ENCODE peak calls at places on chromosomes 6 and 20, in six cellular contexts. I is astrocyte of the cerebellum, Q is upper lobe of left lung, O is ascending aorta, P is progenitor cell of endocrine pancreas, W is GM10248. R is an unnamed sample.

GRCh38 chr6:29926795-29927427 is 15.4 kb upstream of the HLA-A start:
- DNase-seq in I (peak), Q (peak), O (peak), P (no peak), W (peak), R (peak)

GRCh38 chr6:89853068-89853467 is 23.4 kb downstream of the CASP8AP2 start:
- DNase-seq in I (peak), Q (no peak), O (no peak), P (no peak), W (no peak), R (no peak)

GRCh38 chr6:161246725-161247124 is 27.1 kb downstream of the AGPAT4 start:
- DNase-seq in I (no peak), Q (no peak), O (no peak), P (no peak), W (no peak), R (no peak)

GRCh38 chr6:136409598-136409997 is 120.0 kb upstream of the BCLAF1 start:
- DNase-seq in I (no peak), Q (no peak), O (no peak), P (no peak), W (no peak), R (no peak)

GRCh38 chr20:62136283-62137091 is 6.7 kb downstream of the PSMA7 start:
- DNase-seq in I (no peak), Q (peak), O (peak), P (peak), W (peak), R (peak)

GRCh38 chr20:6152777-6153176 is 29.9 kb upstream of the FERMT1 start:
- DNase-seq in I (no peak), Q (no peak), O (no peak), P (no peak), W (no peak), R (no peak)

GRCh38 chr6:36329798-36330291 is 6.8 kb downstream of the BNIP5 start:
- DNase-seq in I (no peak), Q (peak), O (no peak), P (no peak), W (no peak), R (no peak)

GRCh38 chr6:157778719-157779118 is 44.3 kb upstream of the SNX9 start:
- DNase-seq in I (no peak), Q (no peak), O (no peak), P (no peak), W (no peak), R (no peak)

GRCh38 chr6:166306378-166307081 is 1.7 kb downstream of the PRR18 start:
- DNase-seq in I (no peak), Q (peak), O (no peak), P (no peak), W (no peak), R (no peak)

GRCh38 chr6:9611016-9611415 is 803.9 kb downstream of the TFAP2A start:
- DNase-seq in I (no peak), Q (no peak), O (no peak), P (no peak), W (no peak), R (no peak)

GRCh38 chr6:20866038-20866437 is 331.8 kb downstream of the CDKAL1 start:
- DNase-seq in I (no peak), Q (no peak), O (no peak), P (no peak), W (no peak), R (no peak)

GRCh38 chr20:60104980-60105379 is 146.8 kb downstream of the CDH26 start:
- DNase-seq in I (no peak), Q (no peak), O (no peak), P (no peak), W (no peak), R (no peak)

GRCh38 chr20:20552076-20552475 is 160.4 kb downstream of the RALGAPA2 start:
- DNase-seq in I (no peak), Q (no peak), O (no peak), P (no peak), W (no peak), R (no peak)

GRCh38 chr20:37108676-37109075 is 12.9 kb upstream of the RBL1 start:
- DNase-seq in I (no peak), Q (no peak), O (no peak), P (no peak), W (no peak), R (no peak)

GRCh38 chr6:136582702-136583471 is 32.7 kb upstream of the MAP7 start:
- DNase-seq in I (peak), Q (no peak), O (no peak), P (no peak), W (no peak), R (no peak)

GRCh38 chr20:23008673-23009072 is 26.4 kb upstream of the SSTR4 start:
- DNase-seq in I (no peak), Q (no peak), O (no peak), P (no peak), W (no peak), R (no peak)

GRCh38 chr20:32440069-32440757 is 82.1 kb downstream of the ASXL1 start:
- DNase-seq in I (no peak), Q (no peak), O (no peak), P (no peak), W (no peak), R (no peak)

DNA sequence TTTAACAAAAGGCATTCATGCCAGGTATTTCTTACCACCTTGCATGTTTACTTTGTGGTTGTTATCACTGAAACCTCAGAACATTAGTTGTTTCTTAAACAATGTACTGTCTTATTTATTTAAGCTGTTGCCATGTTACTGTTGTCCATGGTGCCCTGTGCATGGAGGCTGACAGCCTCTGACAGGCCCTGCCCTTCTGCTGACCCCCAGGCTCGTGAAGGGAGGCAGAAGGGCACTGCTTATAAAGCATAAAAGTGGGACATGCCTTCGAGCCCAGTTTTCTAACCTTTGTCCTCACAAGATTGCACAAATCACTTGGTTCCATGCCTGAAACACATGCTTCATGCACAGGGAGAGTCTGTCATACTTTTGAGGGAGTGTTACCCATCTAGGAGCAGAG is 46.7 kb upstream of the CLIC5 start:
- DNase-seq in I (peak), Q (no peak), O (no peak), P (peak), W (no peak), R (no peak)
- TF ChIP-seq CTCF in I (no peak), Q (no peak), O (no peak), P (no peak), W (no peak), R (no peak)

GRCh38 chr20:3778976-3779375 is 2.3 kb downstream of the SPEF1 start:
- DNase-seq in I (no peak), Q (peak), O (no peak), P (no peak), W (no peak), R (no peak)

GRCh38 chr20:3775457-3775856 is 5.8 kb downstream of the SPEF1 start:
- DNase-seq in I (no peak), Q (no peak), O (no peak), P (no peak), W (no peak), R (no peak)

GRCh38 chr20:3777381-3777725 is 3.9 kb downstream of the SPEF1 start:
- DNase-seq in I (no peak), Q (no peak), O (no peak), P (no peak), W (no peak), R (no peak)

GRCh38 chr20:3781153-3781910 is at the start of gene SPEF1:
- DNase-seq in I (peak), Q (peak), O (peak), P (peak), W (peak), R (no peak)

DNA sequence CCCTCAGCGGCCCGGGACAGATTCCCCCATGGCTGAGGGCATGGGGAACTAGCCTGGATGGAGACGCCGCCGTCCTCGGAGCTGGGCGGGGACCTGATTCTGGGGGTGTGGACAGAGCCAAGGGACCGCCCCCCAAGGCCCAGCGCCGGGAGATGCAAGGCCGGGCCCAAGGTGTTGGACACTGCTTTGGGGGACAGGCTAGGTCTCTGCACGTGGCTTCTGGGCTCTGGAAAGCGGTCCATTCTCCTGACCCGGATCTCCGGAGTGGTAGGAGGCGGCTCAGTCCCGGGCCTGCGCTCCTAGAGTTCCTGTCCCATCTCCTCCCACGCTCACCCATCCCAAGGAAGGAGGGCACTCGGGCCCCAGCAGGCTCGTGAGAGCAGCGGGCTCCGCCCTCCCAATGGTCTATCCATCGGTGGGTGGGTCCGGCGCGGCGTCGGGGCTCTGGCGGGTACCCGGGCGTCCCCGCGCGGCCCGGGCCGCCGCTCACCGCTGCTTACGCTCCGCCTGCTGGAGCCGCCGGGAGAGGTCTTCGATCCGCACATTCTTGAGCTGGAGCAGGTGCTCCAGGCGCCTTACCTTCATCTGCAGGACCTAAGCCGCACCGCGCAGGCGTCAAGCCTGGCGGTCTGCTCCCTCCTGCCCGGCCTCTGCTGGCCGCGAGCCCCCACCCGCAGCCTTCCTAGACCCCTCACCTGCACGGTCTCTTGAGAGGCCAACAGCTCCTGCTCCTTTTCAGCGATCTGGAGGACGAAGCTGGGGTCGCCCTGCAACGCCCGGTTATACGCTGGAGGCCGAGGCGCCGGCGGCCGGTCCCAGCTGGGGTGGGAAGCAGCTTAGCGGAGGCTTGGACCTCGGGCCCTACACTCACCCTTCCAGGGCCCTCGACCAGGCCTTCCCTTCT is 3.3 kb downstream of the SPEF1 start:
- DNase-seq in I (no peak), Q (peak), O (peak), P (peak), W (peak), R (peak)
- TF ChIP-seq CTCF in I (no peak), Q (no peak), O (no peak), P (no peak), W (no peak), R (no peak)

GRCh38 chr6:158818008-158818579 is 1.1 kb downstream of the EZR start:
- DNase-seq in I (no peak), Q (peak), O (peak), P (peak), W (peak), R (peak)
- TF ChIP-seq CTCF in I (no peak), Q (peak), O (no peak), P (no peak), W (no peak), R (no peak)

GRCh38 chr20:44448753-44449546 is 26.7 kb upstream of the TTPAL start:
- DNase-seq in I (no peak), Q (no peak), O (no peak), P (no peak), W (peak), R (no peak)
- TF ChIP-seq CTCF in I (no peak), Q (no peak), O (no peak), P (peak), W (peak), R (no peak)

DNA sequence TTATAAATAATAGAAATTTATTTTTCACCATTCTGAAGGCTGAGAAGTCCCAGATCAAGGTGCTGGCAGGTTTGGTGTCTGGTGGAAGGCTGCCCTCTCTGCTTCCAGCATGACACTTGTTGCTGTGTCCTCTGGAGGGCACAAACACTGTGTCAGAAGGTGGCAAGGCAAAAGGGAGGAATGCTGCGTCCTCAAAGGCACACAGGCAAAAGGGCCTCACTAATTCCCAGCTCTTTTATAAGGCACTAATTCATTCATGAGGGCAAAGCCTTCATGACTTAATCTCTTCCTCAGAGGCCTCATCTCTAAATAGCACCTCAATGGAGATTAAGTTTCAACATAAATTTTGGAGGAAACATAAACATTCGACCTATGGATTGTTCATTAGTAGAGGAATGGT is 209.5 kb upstream of the SMLR1 start:
- DNase-seq in I (no peak), Q (no peak), O (no peak), P (no peak), W (no peak), R (no peak)
- TF ChIP-seq CTCF in I (no peak), Q (no peak), O (no peak), P (no peak), W (no peak), R (no peak)

DNA sequence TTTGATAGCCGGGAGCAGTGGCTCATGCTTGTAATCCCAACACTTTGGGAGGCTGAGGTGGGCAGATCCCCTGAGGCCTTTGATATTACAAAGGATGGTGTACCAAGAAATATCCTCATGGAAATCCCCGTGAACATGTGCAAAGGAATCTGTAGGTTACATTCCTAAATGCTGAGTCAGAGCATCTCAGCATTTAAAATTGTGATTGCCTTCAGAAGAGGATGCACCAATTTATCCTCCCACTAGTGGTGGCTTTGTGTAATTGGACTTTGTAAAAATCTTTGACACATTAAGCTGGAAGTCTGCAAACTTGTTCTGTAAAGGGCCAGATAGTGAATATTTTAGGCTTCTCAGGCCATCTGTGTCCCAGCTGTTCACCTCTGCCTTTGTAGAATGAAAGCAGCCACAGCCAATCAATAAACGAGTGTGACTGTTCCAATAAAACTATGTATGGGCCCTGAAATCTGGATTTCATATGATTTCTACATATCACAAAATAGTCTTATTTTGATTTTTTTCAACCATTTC is 11.8 kb downstream of the TMEM14B start:
- DNase-seq in I (peak), Q (no peak), O (no peak), P (no peak), W (peak), R (no peak)
- TF ChIP-seq CTCF in I (peak), Q (no peak), O (peak), P (peak), W (peak), R (no peak)

DNA sequence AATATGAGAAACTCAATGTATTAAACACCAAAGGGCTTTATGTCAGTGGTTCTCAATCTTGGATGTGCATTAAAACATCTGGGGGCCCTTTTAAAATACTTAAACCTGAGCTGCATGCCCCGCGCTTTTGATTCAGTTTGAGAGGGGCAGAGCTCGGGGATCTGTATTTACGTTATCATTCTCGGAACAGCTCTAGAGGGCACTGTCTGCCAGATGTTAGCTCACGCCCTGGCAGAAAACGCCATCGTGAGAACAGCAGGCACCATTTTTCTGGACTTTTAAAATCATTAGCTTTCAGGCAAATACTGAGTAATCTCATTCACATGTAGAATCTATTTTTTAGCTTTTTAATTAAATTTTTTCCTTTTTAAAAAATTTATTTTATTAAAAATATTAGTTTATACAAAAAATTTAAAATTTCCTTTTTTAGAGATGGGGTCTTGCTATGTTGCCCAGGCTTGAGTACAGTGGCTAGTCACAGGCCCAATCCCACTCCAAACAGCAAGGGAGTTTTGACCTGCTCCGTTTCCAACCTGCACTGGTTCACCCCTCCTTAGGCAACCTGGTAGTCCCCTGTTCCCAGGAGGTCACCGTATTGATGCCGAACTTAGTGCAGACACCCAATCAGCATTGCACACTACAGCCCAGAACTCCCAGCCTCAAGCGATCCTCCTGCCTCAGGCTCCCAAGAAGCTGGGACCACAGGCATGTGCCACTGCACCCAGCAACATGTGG is 30.0 kb upstream of the ZNF133 start:
- DNase-seq in I (no peak), Q (no peak), O (no peak), P (no peak), W (no peak), R (no peak)
- TF ChIP-seq CTCF in I (no peak), Q (no peak), O (no peak), P (no peak), W (no peak), R (no peak)

DNA sequence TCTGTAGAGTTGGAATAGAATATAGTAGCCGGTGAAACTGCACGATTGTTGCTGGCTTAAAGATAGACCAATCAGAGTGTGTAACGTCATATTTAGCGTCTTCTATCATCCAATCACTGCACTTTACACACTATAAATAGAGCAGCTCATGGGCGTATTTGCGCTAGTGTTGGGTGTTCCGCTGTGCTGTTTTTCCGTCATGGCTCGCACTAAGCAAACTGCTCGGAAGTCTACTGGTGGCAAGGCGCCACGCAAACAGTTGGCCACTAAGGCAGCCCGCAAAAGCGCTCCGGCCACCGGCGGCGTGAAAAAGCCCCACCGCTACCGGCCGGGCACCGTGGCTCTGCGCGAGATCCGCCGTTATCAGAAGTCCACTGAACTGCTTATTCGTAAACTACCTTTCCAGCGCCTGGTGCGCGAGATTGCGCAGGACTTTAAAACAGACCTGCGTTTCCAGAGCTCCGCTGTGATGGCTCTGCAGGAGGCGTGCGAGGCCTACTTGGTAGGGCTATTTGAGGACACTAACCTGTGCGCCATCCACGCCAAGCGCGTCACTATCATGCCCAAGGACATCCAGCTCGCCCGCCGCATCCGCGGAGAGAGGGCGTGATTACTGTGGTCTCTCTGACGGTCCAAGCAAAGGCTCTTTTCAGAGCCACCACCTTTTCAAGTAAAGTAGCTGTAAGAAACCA is 57.8 kb downstream of the TRIM38 start:
- DNase-seq in I (peak), Q (peak), O (peak), P (peak), W (peak), R (peak)
- TF ChIP-seq CTCF in I (no peak), Q (peak), O (no peak), P (no peak), W (peak), R (no peak)

R was measured in activated B cell treated with CpG ODN at 0.5 μM for 24 hours.